ENCODE peak calls at places on chromosome 4, in ten cellular contexts. X is BE2C, U is fibroblast of pulmonary artery, L is RWPE1, P is ascending aorta, O is OCI-LY7, T is substantia nigra, M is AG08396, Q is cardiac muscle cell, H is pancreas. R is an unnamed sample.

GRCh38 chr4:119130365-119131065 is 5.1 kb upstream of the MYOZ2 start:
- DNase-seq in H (no peak), X (no peak), T (no peak), M (no peak), L (no peak), Q (peak; percentile 85), U (peak; percentile 64), P (no peak), O (no peak), R (no peak)

GRCh38 chr4:181909368-181909767 is 333.8 kb upstream of the TENM3 start:
- DNase-seq in O (no peak), X (no peak), M (no peak), U (peak; percentile 33), L (peak; percentile 14), T (no peak), P (no peak), H (no peak), Q (peak; percentile 49), R (no peak)

GRCh38 chr4:155828628-155829027 is 37.4 kb downstream of the ASIC5 start:
- DNase-seq in X (no peak), U (peak; percentile 12), L (no peak), H (no peak), T (no peak), O (no peak), M (no peak), P (no peak), Q (no peak), R (no peak)

GRCh38 chr4:145609494-145610427 is 9.4 kb upstream of the MMAA start:
- DNase-seq in X (peak; percentile 58), H (peak; percentile 60), M (peak; percentile 53), O (peak; percentile 85), T (peak; percentile 3), P (no peak), Q (peak; percentile 85), L (peak; percentile 49), U (peak; percentile 88), R (no peak)

GRCh38 chr4:38831653-38832052 is 25.0 kb downstream of the TLR6 start:
- DNase-seq in X (no peak), U (peak; percentile 17), Q (peak; percentile 8), O (no peak), L (no peak), H (no peak), P (no peak), M (no peak), T (no peak), R (no peak)

GRCh38 chr4:109303141-109303499 is 662 bp upstream of the COL25A1 start:
- DNase-seq in O (no peak), X (no peak), U (peak; percentile 20), H (no peak), P (no peak), L (no peak), T (no peak), M (no peak), Q (peak; percentile 45), R (no peak)

GRCh38 chr4:126470862-126471261 is 1156.1 kb downstream of the FAT4 start:
- DNase-seq in X (no peak), T (no peak), U (peak; percentile 83), P (no peak), L (no peak), O (no peak), H (no peak), M (no peak), Q (peak; percentile 48), R (no peak)

GRCh38 chr4:186724048-186724860 is 598 bp upstream of the FAT1 start:
- DNase-seq in X (no peak), Q (peak; percentile 81), H (peak; percentile 86), L (peak; percentile 30), U (peak; percentile 66), O (no peak), P (no peak), T (peak; percentile 24), M (peak; percentile 77), R (no peak)

GRCh38 chr4:153634737-153635353 is 49.2 kb upstream of the TLR2 start:
- DNase-seq in P (no peak), M (peak; percentile 24), U (peak; percentile 58), L (peak; percentile 36), Q (peak; percentile 51), X (no peak), T (no peak), H (no peak), O (peak; percentile 49), R (no peak)

GRCh38 chr4:56979674-56980073 is 978 bp downstream of the POLR2B start:
- DNase-seq in X (peak; percentile 36), M (no peak), Q (peak; percentile 42), L (no peak), O (peak; percentile 47), H (no peak), T (no peak), P (no peak), U (peak; percentile 46), R (no peak)

GRCh38 chr4:106095408-106095807 is 200.1 kb downstream of the NPNT start:
- DNase-seq in M (peak; percentile 14), Q (peak; percentile 26), T (no peak), X (no peak), U (peak; percentile 23), H (no peak), L (no peak), P (no peak), O (no peak), R (no peak)

GRCh38 chr4:26524001-26524400 is 33.7 kb upstream of the CCKAR start:
- DNase-seq in Q (no peak), P (no peak), T (no peak), M (no peak), L (no peak), O (no peak), U (no peak), X (no peak), H (no peak), R (no peak)

GRCh38 chr4:146243141-146243882 is 29.0 kb downstream of the REELD1 start:
- DNase-seq in M (peak; percentile 34), T (no peak), X (no peak), P (no peak), U (peak; percentile 28), H (no peak), Q (peak; percentile 20), O (peak; percentile 10), L (no peak), R (no peak)

GRCh38 chr4:115515379-115516171 is 402.2 kb upstream of the NDST4 start:
- DNase-seq in H (no peak), T (no peak), Q (no peak), L (no peak), M (no peak), P (no peak), U (no peak), O (no peak), X (no peak), R (no peak)

GRCh38 chr4:15653864-15654391 is 1.2 kb downstream of the FBXL5 start:
- DNase-seq in X (peak; percentile 32), T (no peak), Q (peak; percentile 83), L (peak; percentile 42), H (no peak), U (peak; percentile 71), P (no peak), M (peak; percentile 43), O (peak; percentile 64), R (no peak)

GRCh38 chr4:121666091-121666679 is 30.6 kb downstream of the ANXA5 start:
- DNase-seq in Q (peak; percentile 16), O (no peak), T (no peak), H (no peak), X (no peak), P (no peak), M (no peak), L (no peak), U (no peak), R (no peak)

GRCh38 chr4:169689681-169690080 is 68.1 kb downstream of the HPF1 start:
- DNase-seq in H (no peak), M (no peak), X (no peak), Q (no peak), U (no peak), O (no peak), T (no peak), P (no peak), L (no peak), R (no peak)

GRCh38 chr4:30068234-30068633 is 651.9 kb upstream of the PCDH7 start:
- DNase-seq in Q (no peak), P (no peak), X (peak; percentile 4), M (no peak), L (no peak), T (no peak), O (no peak), U (no peak), H (no peak), R (no peak)

GRCh38 chr4:78565971-78566372 is 14.4 kb downstream of the ANXA3 start:
- DNase-seq in L (peak; percentile 73), M (no peak), U (peak; percentile 77), Q (peak; percentile 76), X (no peak), O (no peak), T (no peak), H (no peak), P (no peak), R (no peak)

GRCh38 chr4:121900132-121900983 is 30.1 kb upstream of the BBS7 start:
- DNase-seq in U (peak; percentile 73), L (peak; percentile 55), P (no peak), T (peak; percentile 13), Q (peak; percentile 70), M (peak; percentile 49), O (peak; percentile 65), H (no peak), X (peak; percentile 42), R (no peak)

GRCh38 chr4:9921326-9921725 is 100.0 kb downstream of the SLC2A9 start:
- DNase-seq in M (no peak), Q (no peak), L (no peak), X (no peak), U (no peak), P (no peak), O (no peak), T (no peak), H (no peak), R (no peak)

GRCh38 chr4:124262211-124263179 is 450.0 kb downstream of the ANKRD50 start:
- DNase-seq in U (peak; percentile 96), P (no peak), T (peak; percentile 13), O (peak; percentile 63), X (peak; percentile 57), L (peak; percentile 72), M (peak; percentile 70), Q (peak; percentile 96), H (no peak), R (no peak)

GRCh38 chr4:41390661-41391060 is 133.9 kb downstream of the UCHL1 start:
- DNase-seq in M (no peak), O (no peak), T (no peak), P (no peak), U (no peak), H (no peak), Q (no peak), X (no peak), L (no peak), R (no peak)

GRCh38 chr4:70833701-70834100 is 6.0 kb downstream of the GRSF1 start:
- DNase-seq in M (no peak), O (no peak), T (no peak), P (no peak), H (no peak), L (no peak), Q (no peak), X (no peak), U (no peak), R (no peak)

GRCh38 chr4:153545822-153546221 is 79.7 kb downstream of the TMEM131L start:
- DNase-seq in L (no peak), T (no peak), X (no peak), M (no peak), P (no peak), O (no peak), U (no peak), Q (no peak), H (no peak), R (no peak)

GRCh38 chr4:183344523-183345255 is 22.5 kb upstream of the CLDN24 start:
- DNase-seq in X (no peak), O (no peak), M (no peak), L (no peak), U (no peak), P (no peak), H (no peak), T (no peak), Q (no peak), R (no peak)

GRCh38 chr4:105637409-105638258 is 70.9 kb downstream of the INTS12 start:
- DNase-seq in P (no peak), Q (peak; percentile 65), L (no peak), H (peak; percentile 67), M (no peak), U (peak; percentile 49), T (peak; percentile 54), X (peak; percentile 79), O (peak; percentile 79), R (no peak)